ENCODE peak calls at places on chromosomes 12 and 14, in ten cellular contexts. Y is nephron progenitor cell; D is GM23248; X is dorsolateral prefrontal cortex; I is EL; O is activated naive CD8-positive, alpha-beta T cell treated with anti-CD3 and anti-CD28 coated beads, Interleukin-2, amount 10 ng/mL, durations not matched to agents 7 days and 5 days; N is T-helper 2 cell; C is cardiac septum; P is astrocyte of the spinal cord; T is Daoy. E is an unnamed sample.

GRCh38 chr14:69043007-69043444 is 63.9 kb upstream of the ACTN1 start:
- DNase-seq in Y (no peak), D (no peak), X (peak), I (no peak), O (no peak), N (no peak), C (peak), P (no peak), T (no peak), E (no peak)

GRCh38 chr12:119877639-119877948 is 474 bp upstream of the CIT start:
- DNase-seq in Y (no peak), D (no peak), X (no peak), I (no peak), O (no peak), N (no peak), C (no peak), P (no peak), T (no peak), E (no peak)

GRCh38 chr12:1695836-1696670 is 5.2 kb downstream of the ADIPOR2 start:
- DNase-seq in Y (no peak), D (peak), X (no peak), I (peak), O (no peak), N (no peak), C (no peak), P (no peak), T (no peak), E (no peak)

GRCh38 chr12:132581348-132582057 is 28.9 kb downstream of the LRCOL1 start:
- DNase-seq in Y (no peak), D (no peak), X (no peak), I (no peak), O (no peak), N (no peak), C (no peak), P (no peak), T (no peak), E (no peak)

GRCh38 chr12:112013601-112014402 is 576 bp downstream of the ERP29 start:
- DNase-seq in Y (peak), D (peak), X (peak), I (peak), O (peak), N (peak), C (no peak), P (peak), T (peak), E (peak)

GRCh38 chr14:61218765-61219164 is 62.4 kb downstream of the TMEM30B start:
- DNase-seq in Y (peak), D (peak), X (no peak), I (no peak), O (no peak), N (no peak), C (no peak), P (no peak), T (no peak), E (no peak)

GRCh38 chr12:70048521-70049245 is 194.6 kb upstream of the CNOT2 start:
- DNase-seq in Y (no peak), D (no peak), X (no peak), I (no peak), O (no peak), N (no peak), C (no peak), P (no peak), T (no peak), E (no peak)

GRCh38 chr12:120514002-120514401 is 15.0 kb downstream of the COQ5 start:
- DNase-seq in Y (no peak), D (no peak), X (peak), I (no peak), O (no peak), N (no peak), C (no peak), P (no peak), T (no peak), E (no peak)

GRCh38 chr12:110073049-110073831 is 24.9 kb upstream of the C12orf76 start:
- DNase-seq in Y (no peak), D (peak), X (peak), I (peak), O (peak), N (no peak), C (no peak), P (no peak), T (peak), E (no peak)

GRCh38 chr14:80507292-80507869 is 296.1 kb upstream of the DIO2 start:
- DNase-seq in Y (no peak), D (no peak), X (no peak), I (no peak), O (no peak), N (no peak), C (no peak), P (no peak), T (no peak), E (no peak)

GRCh38 chr12:2336409-2336829 is 283.6 kb downstream of the CACNA1C start:
- DNase-seq in Y (no peak), D (peak), X (no peak), I (peak), O (no peak), N (no peak), C (no peak), P (peak), T (peak), E (peak)

GRCh38 chr12:3014641-3015040 is 55.4 kb downstream of the TEAD4 start:
- DNase-seq in Y (no peak), D (no peak), X (no peak), I (no peak), O (no peak), N (no peak), C (no peak), P (no peak), T (no peak), E (no peak)

GRCh38 chr12:13959131-13959734 is 22.2 kb downstream of the GRIN2B start:
- DNase-seq in Y (no peak), D (no peak), X (no peak), I (no peak), O (no peak), N (no peak), C (no peak), P (no peak), T (peak), E (no peak)

GRCh38 chr14:73251516-73252215 is 14.4 kb downstream of the PAPLN start:
- DNase-seq in Y (no peak), D (no peak), X (no peak), I (no peak), O (no peak), N (no peak), C (no peak), P (no peak), T (no peak), E (no peak)

GRCh38 chr12:124419292-124420040 is 124.6 kb downstream of the RFLNA start:
- DNase-seq in Y (no peak), D (no peak), X (no peak), I (no peak), O (no peak), N (no peak), C (no peak), P (peak), T (no peak), E (no peak)

GRCh38 chr14:105063041-105063440 is 2.2 kb downstream of the GPR132 start:
- DNase-seq in Y (no peak), D (no peak), X (no peak), I (no peak), O (no peak), N (no peak), C (no peak), P (no peak), T (no peak), E (no peak)

GRCh38 chr12:9673404-9674225 is 4.1 kb downstream of the CLEC2D start:
- DNase-seq in Y (no peak), D (peak), X (no peak), I (peak), O (peak), N (peak), C (peak), P (peak), T (peak), E (peak)

GRCh38 chr12:64976131-64976530 is 145.0 kb downstream of the WIF1 start:
- DNase-seq in Y (no peak), D (no peak), X (no peak), I (no peak), O (no peak), N (no peak), C (no peak), P (peak), T (peak), E (peak)

GRCh38 chr12:57719777-57720605 is 18.6 kb downstream of the AGAP2 start:
- DNase-seq in Y (no peak), D (no peak), X (no peak), I (no peak), O (no peak), N (no peak), C (no peak), P (no peak), T (no peak), E (no peak)

E was measured in H4.